ENCODE peak calls at places on chromosomes 5 and 9, in six cellular contexts. G, Q, J, K, Y and C are unnamed samples.

GRCh38 chr5:147481376-147481775 is 28.5 kb downstream of the DPYSL3 start:
- DNase-seq in G (no peak), Q (peak), J (peak), K (no peak), Y (no peak), C (no peak)

GRCh38 chr9:127148014-127148413 is 25.6 kb upstream of the ANGPTL2 start:
- DNase-seq in G (no peak), Q (no peak), J (no peak), K (no peak), Y (no peak), C (no peak)

GRCh38 chr9:2241461-2241874 is 226.3 kb downstream of the SMARCA2 start:
- DNase-seq in G (peak), Q (peak), J (peak), K (peak), Y (no peak), C (peak)

GRCh38 chr9:130947618-130948140 is 8.6 kb upstream of the FIBCD1 start:
- DNase-seq in G (no peak), Q (no peak), J (no peak), K (no peak), Y (no peak), C (no peak)

GRCh38 chr9:97849980-97850379 is 3.0 kb upstream of the FOXE1 start:
- DNase-seq in G (no peak), Q (no peak), J (no peak), K (no peak), Y (no peak), C (no peak)

GRCh38 chr9:33233659-33234335 is 6.2 kb upstream of the SPINK4 start:
- DNase-seq in G (no peak), Q (peak), J (peak), K (no peak), Y (no peak), C (no peak)

GRCh38 chr5:154850255-154851062 is at the start of gene FAXDC2:
- DNase-seq in G (peak), Q (peak), J (peak), K (peak), Y (peak), C (peak)

GRCh38 chr5:84191296-84191695 is 193.4 kb downstream of the EDIL3 start:
- DNase-seq in G (no peak), Q (peak), J (peak), K (no peak), Y (no peak), C (no peak)

GRCh38 chr5:91632871-91633270 is 249.8 kb upstream of the ARRDC3 start:
- DNase-seq in G (no peak), Q (no peak), J (no peak), K (no peak), Y (no peak), C (peak)

GRCh38 chr5:154972476-154973080 is 31.7 kb downstream of the MRPL22 start:
- DNase-seq in G (peak), Q (peak), J (peak), K (peak), Y (peak), C (peak)

GRCh38 chr9:114668146-114668545 is 10.5 kb upstream of the TEX53 start:
- DNase-seq in G (no peak), Q (no peak), J (no peak), K (no peak), Y (no peak), C (no peak)

GRCh38 chr9:37978983-37979382 is 75.1 kb upstream of the SLC25A51 start:
- DNase-seq in G (no peak), Q (no peak), J (no peak), K (no peak), Y (no peak), C (no peak)

GRCh38 chr9:72828281-72828731 is 124.5 kb downstream of the ALDH1A1 start:
- DNase-seq in G (no peak), Q (no peak), J (no peak), K (no peak), Y (no peak), C (no peak)

GRCh38 chr5:147391781-147392180 is 118.1 kb downstream of the DPYSL3 start:
- DNase-seq in G (no peak), Q (peak), J (peak), K (no peak), Y (peak), C (no peak)

GRCh38 chr5:172816887-172817418 is 17.1 kb upstream of the ERGIC1 start:
- DNase-seq in G (no peak), Q (peak), J (peak), K (no peak), Y (peak), C (no peak)

GRCh38 chr9:21811914-21812313 is 9.5 kb downstream of the MTAP start:
- DNase-seq in G (no peak), Q (no peak), J (no peak), K (no peak), Y (no peak), C (no peak)

GRCh38 chr5:16540421-16540820 is 74.8 kb upstream of the ZNF622 start:
- DNase-seq in G (no peak), Q (peak), J (peak), K (no peak), Y (no peak), C (no peak)

GRCh38 chr9:36603006-36603405 is 30.3 kb downstream of the MELK start:
- DNase-seq in G (no peak), Q (peak), J (peak), K (no peak), Y (no peak), C (no peak)

GRCh38 chr5:147223343-147223742 is 11.5 kb upstream of the STK32A start:
- DNase-seq in G (no peak), Q (no peak), J (no peak), K (no peak), Y (no peak), C (no peak)

GRCh38 chr9:115590016-115590415 is 472.1 kb upstream of the TNC start:
- DNase-seq in G (no peak), Q (peak), J (peak), K (no peak), Y (no peak), C (no peak)

GRCh38 chr5:1755321-1755949 is 44.2 kb downstream of the MRPL36 start:
- DNase-seq in G (peak), Q (no peak), J (no peak), K (peak), Y (no peak), C (no peak)

GRCh38 chr5:163916376-163916775 is 411.0 kb downstream of the MAT2B start:
- DNase-seq in G (no peak), Q (peak), J (peak), K (no peak), Y (no peak), C (no peak)

GRCh38 chr5:162037431-162037830 is 30.1 kb upstream of the GABRG2 start:
- DNase-seq in G (no peak), Q (no peak), J (no peak), K (no peak), Y (no peak), C (no peak)

GRCh38 chr9:121820286-121821005 is 169.0 kb downstream of the DAB2IP start:
- DNase-seq in G (peak), Q (no peak), J (no peak), K (no peak), Y (no peak), C (no peak)

GRCh38 chr5:178564386-178564785 is 25.8 kb downstream of the COL23A1 start:
- DNase-seq in G (no peak), Q (no peak), J (no peak), K (no peak), Y (no peak), C (no peak)

GRCh38 chr5:178563621-178564020 is 26.6 kb downstream of the COL23A1 start:
- DNase-seq in G (no peak), Q (no peak), J (no peak), K (no peak), Y (no peak), C (no peak)

GRCh38 chr5:178564842-178565550 is 25.2 kb downstream of the COL23A1 start:
- DNase-seq in G (no peak), Q (no peak), J (no peak), K (no peak), Y (peak), C (no peak)

GRCh38 chr5:178561746-178562264 is 28.4 kb downstream of the COL23A1 start:
- DNase-seq in G (no peak), Q (no peak), J (no peak), K (no peak), Y (no peak), C (no peak)

GRCh38 chr5:178560911-178561310 is 29.3 kb downstream of the COL23A1 start:
- DNase-seq in G (no peak), Q (no peak), J (no peak), K (no peak), Y (no peak), C (no peak)
- H2AK5ac ChIP-seq in G (peak), Q (no peak), J (no peak), K (no peak), Y (no peak), C (no peak)

DNA sequence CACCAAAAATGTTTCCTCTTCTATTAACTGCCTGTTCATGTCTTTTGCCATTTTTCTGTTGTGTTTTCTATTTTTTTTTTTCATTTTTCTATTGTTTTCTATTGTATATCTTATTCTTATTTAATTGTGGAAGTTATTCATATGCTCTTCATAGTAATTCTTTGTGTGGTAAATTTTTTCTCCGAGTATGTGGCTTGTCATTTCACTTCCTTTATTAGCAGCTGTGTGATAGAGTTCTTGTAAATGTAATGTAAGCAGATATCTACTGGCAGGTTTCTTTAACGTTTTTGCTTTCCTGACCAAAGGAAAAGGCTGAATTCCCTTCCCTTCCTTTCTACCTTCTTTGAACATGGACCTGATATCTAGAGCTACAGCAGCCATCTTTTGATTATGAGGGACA is 5.8 kb upstream of the PLPP1 start:
- DNase-seq in G (no peak), Q (no peak), J (no peak), K (no peak), Y (no peak), C (no peak)
- H3K9ac ChIP-seq in G (no peak), Q (no peak), J (no peak), K (no peak), Y (no peak), C (no peak)

GRCh38 chr9:105816202-105816744 is 121.9 kb downstream of the TMEM38B start:
- DNase-seq in G (no peak), Q (no peak), J (no peak), K (no peak), Y (no peak), C (no peak)
- H4K91ac ChIP-seq in G (no peak), Q (no peak), J (no peak), K (no peak), Y (no peak), C (no peak)

GRCh38 chr5:167816354-167816753 is 475.1 kb upstream of the WWC1 start:
- DNase-seq in G (no peak), Q (peak), J (peak), K (no peak), Y (no peak), C (no peak)

GRCh38 chr5:167813381-167813780 is 478.1 kb upstream of the WWC1 start:
- DNase-seq in G (no peak), Q (peak), J (no peak), K (no peak), Y (no peak), C (no peak)

GRCh38 chr5:167816864-167817263 is 474.6 kb upstream of the WWC1 start:
- DNase-seq in G (no peak), Q (no peak), J (no peak), K (no peak), Y (no peak), C (no peak)

GRCh38 chr5:167812871-167813270 is 478.6 kb upstream of the WWC1 start:
- DNase-seq in G (no peak), Q (no peak), J (no peak), K (no peak), Y (no peak), C (no peak)

DNA sequence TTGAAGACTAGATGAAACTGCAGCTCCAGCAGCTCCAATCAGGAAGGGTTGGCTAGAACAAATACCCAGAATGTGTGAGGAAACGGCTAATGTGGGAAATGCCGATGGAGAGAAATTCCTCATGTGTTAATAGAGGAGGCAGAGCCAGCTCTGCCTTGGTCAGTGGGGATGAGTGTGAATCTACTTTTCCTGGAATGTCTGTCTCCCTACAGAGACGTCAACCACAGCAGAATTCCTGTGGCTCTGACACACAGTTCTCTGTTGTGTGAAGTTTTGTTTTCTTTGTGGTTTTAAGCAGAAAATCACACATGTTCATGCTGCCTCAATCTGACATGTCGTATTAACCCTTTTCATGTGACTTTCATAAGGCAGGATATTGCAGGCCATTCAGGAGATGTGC is 476.6 kb upstream of the WWC1 start:
- DNase-seq in G (no peak), Q (peak), J (peak), K (peak), Y (no peak), C (no peak)
- H2AK5ac ChIP-seq in G (peak), Q (peak), J (no peak), K (no peak), Y (no peak), C (no peak)

DNA sequence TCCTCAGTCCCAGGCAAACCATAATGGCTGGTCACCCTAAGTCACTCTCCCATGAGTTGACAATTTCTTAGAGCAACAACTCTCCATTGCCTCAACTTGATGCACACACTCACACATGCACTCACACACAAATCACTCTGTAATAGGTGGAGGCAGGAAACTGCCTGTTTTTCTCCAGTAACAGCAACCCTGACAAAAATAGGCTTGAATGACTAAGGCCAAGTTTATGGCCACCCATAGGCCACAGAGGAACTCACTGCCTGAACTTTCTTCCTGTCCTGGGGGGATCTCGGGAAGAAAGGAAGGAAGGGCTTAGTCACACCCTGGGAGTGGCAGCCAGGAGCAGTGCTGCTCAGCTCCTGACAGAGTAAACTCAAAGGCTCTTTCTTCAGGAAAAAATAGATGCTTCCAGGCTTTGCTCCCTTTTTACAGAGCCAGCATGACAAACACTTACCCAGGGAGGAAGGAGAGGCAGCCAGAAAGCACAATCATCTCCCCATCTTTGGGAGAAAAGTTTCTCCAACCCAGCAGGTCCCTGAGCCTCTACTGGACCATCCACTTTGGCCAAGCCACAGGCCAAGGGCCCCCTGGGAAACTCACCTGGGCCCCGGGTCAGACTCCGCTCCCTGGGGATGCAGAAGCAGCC is 368 bp downstream of the SH3TC2 start:
- DNase-seq in G (no peak), Q (peak), J (peak), K (no peak), Y (peak), C (no peak)
- H3K9ac ChIP-seq in G (no peak), Q (peak), J (peak), K (no peak), Y (no peak), C (no peak)

GRCh38 chr9:129139993-129140396 is 28.8 kb downstream of the PTPA start:
- DNase-seq in G (no peak), Q (peak), J (peak), K (peak), Y (peak), C (peak)

GRCh38 chr9:129137292-129138143 is 26.3 kb downstream of the PTPA start:
- DNase-seq in G (no peak), Q (no peak), J (no peak), K (no peak), Y (no peak), C (no peak)

GRCh38 chr9:129139233-129139992 is 28.2 kb downstream of the PTPA start:
- DNase-seq in G (peak), Q (peak), J (peak), K (peak), Y (peak), C (peak)

GRCh38 chr9:129138144-129138462 is 26.9 kb downstream of the PTPA start:
- DNase-seq in G (no peak), Q (no peak), J (no peak), K (no peak), Y (no peak), C (no peak)

GRCh38 chr9:129138476-129139232 is 27.4 kb downstream of the PTPA start:
- DNase-seq in G (no peak), Q (peak), J (peak), K (no peak), Y (peak), C (no peak)
- H4K91ac ChIP-seq in G (peak), Q (peak), J (peak), K (no peak), Y (peak), C (no peak)

DNA sequence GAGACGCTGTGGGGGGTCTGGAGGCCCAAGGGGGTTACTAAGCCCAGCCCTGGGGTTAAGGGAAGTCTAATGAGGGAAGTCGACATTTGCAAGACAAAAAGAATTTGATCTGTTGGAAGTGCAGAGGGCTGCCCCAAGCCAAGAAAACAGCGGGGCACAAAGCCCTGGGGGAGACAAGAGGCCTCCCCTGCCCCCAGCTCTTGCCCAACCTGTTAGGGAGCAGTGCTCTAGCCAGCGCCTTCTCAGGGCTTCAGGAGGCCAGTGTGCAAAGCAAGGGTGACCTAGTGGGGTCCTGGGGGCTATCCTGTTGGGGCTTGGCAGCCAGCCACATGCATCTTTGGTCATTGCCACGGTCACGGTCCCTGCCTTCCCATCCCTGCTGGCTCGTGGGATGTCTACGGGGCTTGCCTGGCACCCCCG is 25.2 kb downstream of the GFI1B start:
- DNase-seq in G (no peak), Q (no peak), J (no peak), K (peak), Y (no peak), C (no peak)
- H2AK5ac ChIP-seq in G (no peak), Q (no peak), J (no peak), K (no peak), Y (no peak), C (peak)